ENCODE peak calls at places on chromosomes 1 and 21, in eight cellular contexts. S, X, K, Z, R, H, V and E are unnamed samples. For H3K4me1, the result is how much of the 10 kb centered on the place peaks cover.

GRCh38 chr1:209354840-209355165 is 228.7 kb upstream of the CAMK1G start:
- DNase-seq in S (no peak), Z (no peak), V (no peak), R (no peak), H (no peak), X (no peak), K (no peak), E (no peak)

GRCh38 chr1:204523605-204524215 is 7.5 kb downstream of the MDM4 start:
- DNase-seq in Z (no peak), S (no peak), H (no peak), R (no peak), V (no peak), K (no peak), X (no peak), E (no peak)

GRCh38 chr21:21247441-21247840 is 249.2 kb downstream of the NCAM2 start:
- DNase-seq in X (no peak), K (no peak), V (no peak), R (no peak), Z (no peak), H (no peak), S (peak), E (no peak)

GRCh38 chr1:1677718-1678580 is 14.6 kb downstream of the SLC35E2B start:
- DNase-seq in H (no peak), V (no peak), R (peak), S (no peak), Z (no peak), X (no peak), K (no peak), E (no peak)

GRCh38 chr1:110196917-110197782 is 13.0 kb upstream of the KCNC4 start:
- DNase-seq in R (peak), S (peak), Z (peak), X (no peak), V (peak), H (no peak), K (peak), E (no peak)

GRCh38 chr1:91226741-91227140 is 177.9 kb downstream of the HFM1 start:
- DNase-seq in Z (no peak), K (no peak), V (no peak), S (no peak), X (no peak), H (no peak), R (no peak), E (no peak)

GRCh38 chr1:58095183-58095582 is 451.3 kb downstream of the OMA1 start:
- DNase-seq in Z (no peak), H (no peak), R (no peak), K (no peak), V (no peak), S (no peak), X (no peak), E (no peak)

GRCh38 chr1:203046984-203047630 is 20.8 kb downstream of the PPFIA4 start:
- DNase-seq in Z (peak), H (no peak), R (no peak), S (peak), K (peak), V (no peak), X (no peak), E (no peak)

GRCh38 chr1:99247199-99247598 is 17.1 kb upstream of the PLPPR4 start:
- DNase-seq in Z (no peak), K (no peak), R (no peak), S (no peak), H (no peak), X (no peak), V (no peak), E (no peak)

GRCh38 chr1:162177126-162177525 is 107.6 kb downstream of the NOS1AP start:
- DNase-seq in H (no peak), X (no peak), R (no peak), K (no peak), S (no peak), Z (no peak), V (no peak), E (no peak)

GRCh38 chr1:81387446-81387845 is 413.3 kb upstream of the ADGRL2 start:
- DNase-seq in V (no peak), Z (no peak), S (no peak), H (no peak), R (no peak), K (no peak), X (no peak), E (no peak)

GRCh38 chr1:23424171-23424959 is at the start of gene TCEA3:
- DNase-seq in X (peak), R (no peak), V (peak), Z (peak), K (no peak), S (no peak), H (no peak), E (no peak)

GRCh38 chr21:29189358-29189757 is 58.9 kb downstream of the MAP3K7CL start:
- DNase-seq in X (no peak), K (no peak), S (peak), V (no peak), R (no peak), Z (no peak), H (no peak), E (no peak)

GRCh38 chr1:204841316-204841715 is 29.3 kb upstream of the NFASC start:
- DNase-seq in Z (no peak), S (no peak), R (no peak), V (no peak), K (no peak), X (no peak), H (no peak), E (no peak)

GRCh38 chr1:51423098-51423821 is 92.9 kb upstream of the TTC39A start:
- DNase-seq in V (no peak), H (no peak), K (no peak), Z (peak), S (peak), R (no peak), X (no peak), E (no peak)

GRCh38 chr1:7026188-7026587 is 240.9 kb downstream of the CAMTA1 start:
- DNase-seq in S (no peak), V (no peak), X (no peak), Z (no peak), R (no peak), K (no peak), H (no peak), E (no peak)

GRCh38 chr21:33937931-33938339 is 22.3 kb upstream of the ATP5PO start:
- DNase-seq in S (no peak), H (no peak), K (no peak), V (no peak), X (no peak), R (peak), Z (no peak), E (no peak)

GRCh38 chr1:53567458-53568250 is 108.5 kb downstream of the DMRTB1 start:
- DNase-seq in H (no peak), V (no peak), R (no peak), K (no peak), S (no peak), Z (no peak), X (no peak), E (no peak)

GRCh38 chr1:16093611-16094010 is 20.2 kb upstream of the FAM131C start:
- DNase-seq in V (no peak), X (no peak), H (no peak), S (no peak), R (no peak), K (no peak), Z (no peak), E (no peak)

GRCh38 chr1:23169727-23170335 is 1.2 kb upstream of the LUZP1 start:
- DNase-seq in S (peak), Z (peak), X (peak), R (peak), V (peak), K (no peak), H (peak), E (peak)

GRCh38 chr1:160046494-160047115 is 14.8 kb upstream of the PIGM start:
- DNase-seq in K (peak), R (no peak), V (peak), S (peak), X (peak), H (peak), Z (peak), E (peak)

GRCh38 chr21:33871171-33871570 is 44.4 kb downstream of the ATP5PO start:
- DNase-seq in S (peak), V (no peak), X (no peak), R (no peak), H (no peak), K (no peak), Z (no peak), E (no peak)

GRCh38 chr1:207885129-207886032 is 25.5 kb downstream of the CD34 start:
- DNase-seq in R (peak), X (peak), Z (peak), V (peak), H (peak), K (peak), S (peak), E (peak)

GRCh38 chr1:116359060-116359830 is 13.8 kb upstream of the ATP1A1 start:
- DNase-seq in V (no peak), H (no peak), K (no peak), S (no peak), Z (no peak), X (no peak), R (no peak), E (no peak)

GRCh38 chr1:22576617-22577016 is 13.3 kb downstream of the EPHA8 start:
- DNase-seq in R (no peak), K (no peak), X (no peak), Z (no peak), V (no peak), H (no peak), S (no peak), E (no peak)

GRCh38 chr1:240189386-240189989 is 97.8 kb downstream of the FMN2 start:
- DNase-seq in R (no peak), K (peak), H (no peak), V (peak), Z (peak), X (no peak), S (peak), E (no peak)

GRCh38 chr1:212858461-212859265 is 588 bp downstream of the FLVCR1 start:
- DNase-seq in H (no peak), S (peak), X (peak), V (peak), Z (peak), R (peak), K (peak), E (peak)

GRCh38 chr1:43984855-43985254 is 5.8 kb downstream of the B4GALT2 start:
- DNase-seq in K (no peak), R (no peak), X (no peak), Z (no peak), H (no peak), S (no peak), V (no peak), E (no peak)

GRCh38 chr21:25999935-26000582 is 170.5 kb downstream of the APP start:
- DNase-seq in V (no peak), K (no peak), X (no peak), Z (no peak), R (peak), H (no peak), S (no peak), E (no peak)

GRCh38 chr21:39088831-39089380 is 94.3 kb downstream of the PSMG1 start:
- DNase-seq in R (no peak), K (no peak), S (peak), Z (peak), H (no peak), X (peak), V (no peak), E (no peak)

GRCh38 chr1:148328884-148329283 is 154.2 kb downstream of the PPIAL4G start:
- DNase-seq in X (no peak), R (no peak), H (no peak), K (no peak), Z (no peak), V (no peak), S (no peak), E (no peak)

GRCh38 chr1:9719978-9720722 is 68.6 kb downstream of the PIK3CD start:
- DNase-seq in H (no peak), V (no peak), X (no peak), S (no peak), Z (no peak), R (no peak), K (no peak), E (no peak)

GRCh38 chr1:81800741-81801031 is at the start of gene ADGRL2:
- DNase-seq in K (no peak), V (no peak), Z (peak), X (no peak), R (no peak), H (no peak), S (no peak), E (no peak)

GRCh38 chr1:204319027-204319426 is 40.7 kb downstream of the PLEKHA6 start:
- DNase-seq in S (peak), X (no peak), V (no peak), K (no peak), R (no peak), H (no peak), Z (no peak), E (no peak)

GRCh38 chr1:101975371-101975770 is 21.4 kb downstream of the OLFM3 start:
- DNase-seq in V (no peak), X (no peak), Z (no peak), K (no peak), H (no peak), R (no peak), S (no peak), E (no peak)

GRCh38 chr1:184425449-184426277 is 38.8 kb downstream of the C1orf21 start:
- DNase-seq in K (no peak), H (no peak), X (no peak), Z (peak), R (no peak), V (no peak), S (no peak), E (no peak)

GRCh38 chr1:158289722-158290570 is at the start of gene CD1C:
- DNase-seq in S (no peak), K (no peak), R (no peak), H (no peak), Z (no peak), X (no peak), V (no peak), E (no peak)

GRCh38 chr1:43540653-43541071 is 10.0 kb downstream of the PTPRF start:
- DNase-seq in H (no peak), Z (no peak), R (no peak), K (no peak), S (no peak), X (no peak), V (no peak), E (no peak)

GRCh38 chr1:3430820-3431219 is 23.6 kb upstream of the ARHGEF16 start:
- DNase-seq in K (no peak), Z (no peak), S (no peak), X (no peak), H (no peak), V (no peak), R (no peak), E (no peak)

GRCh38 chr1:156100205-156100995 is 14.1 kb upstream of the LMNA start:
- DNase-seq in R (no peak), K (no peak), V (no peak), X (no peak), H (no peak), Z (no peak), S (no peak), E (no peak)
- H3K4me1 ChIP-seq in R (under half), K (half or more), V (under half), X (under half), H (half or more), Z (under half), S (under half), E (half or more)

GRCh38 chr1:229222081-229222480 is 48.8 kb upstream of the RAB4A start:
- DNase-seq in H (no peak), Z (no peak), K (no peak), R (no peak), S (no peak), X (no peak), V (no peak), E (no peak)

GRCh38 chr1:229220163-229220846 is 50.6 kb upstream of the RAB4A start:
- DNase-seq in K (no peak), R (no peak), S (no peak), V (no peak), H (no peak), Z (no peak), X (no peak), E (no peak)

GRCh38 chr1:229223498-229223897 is 47.4 kb upstream of the RAB4A start:
- DNase-seq in Z (peak), R (no peak), K (no peak), H (no peak), X (peak), S (no peak), V (peak), E (no peak)

GRCh38 chr1:229218612-229219025 is 52.3 kb upstream of the RAB4A start:
- DNase-seq in Z (no peak), K (no peak), V (no peak), R (no peak), S (no peak), H (no peak), X (no peak), E (no peak)

DNA sequence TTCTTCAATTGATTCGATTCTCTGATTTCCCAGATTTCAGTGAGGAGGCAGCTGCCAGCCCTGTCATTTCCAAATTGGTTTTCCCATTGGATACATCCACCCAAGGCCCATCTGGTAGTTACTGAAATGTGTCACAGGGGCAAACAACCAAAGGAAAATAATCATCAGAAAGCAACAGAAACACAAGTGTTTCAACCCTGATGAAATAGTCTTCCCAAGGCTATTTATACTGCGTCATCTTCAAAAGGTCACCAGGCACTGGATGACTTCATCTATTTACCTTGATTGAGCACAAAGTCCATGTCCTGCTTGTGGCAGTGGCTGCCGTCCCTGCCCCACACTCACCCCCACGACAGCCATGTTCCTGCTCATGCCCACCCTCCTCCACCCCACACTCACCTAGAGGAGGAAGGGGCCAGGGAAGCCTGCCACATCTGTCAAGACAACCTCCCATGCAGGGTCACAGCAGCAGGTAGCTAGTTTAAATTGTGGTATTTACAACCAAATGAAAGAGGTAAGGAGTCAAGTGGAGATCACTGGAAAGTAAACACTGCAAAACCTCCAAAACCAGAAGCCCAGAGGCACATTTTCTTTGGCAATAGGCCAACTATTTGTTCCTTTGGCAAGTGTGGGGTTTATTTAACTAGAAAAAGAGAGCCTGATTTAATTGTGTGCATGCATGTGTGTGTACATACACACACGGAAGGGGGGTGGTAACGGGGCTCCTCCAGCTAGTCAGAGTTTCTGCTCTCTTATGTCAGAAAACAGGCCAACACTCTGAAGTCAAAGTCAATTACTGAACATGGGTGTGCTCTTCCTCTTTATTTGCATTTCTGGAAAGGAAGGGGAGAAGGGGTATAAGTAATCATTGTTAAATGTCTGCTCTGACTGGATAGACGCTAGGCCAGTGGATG is 49.5 kb upstream of the RAB4A start:
- DNase-seq in K (peak), V (peak), H (no peak), X (no peak), S (peak), Z (peak), R (no peak), E (no peak)
- H3K27ac ChIP-seq in K (peak), V (peak), H (no peak), X (no peak), S (peak), Z (no peak), R (no peak), E (peak)

GRCh38 chr1:222579316-222579715 is 10.4 kb downstream of the TAF1A start:
- DNase-seq in Z (no peak), S (no peak), X (no peak), H (no peak), V (no peak), K (no peak), R (no peak), E (no peak)
- TF ChIP-seq POLR2A in Z (no peak), S (no peak), X (no peak), H (no peak), V (no peak), K (no peak), R (no peak), E (no peak)

GRCh38 chr1:201377611-201378092 is at the start of gene TNNT2:
- DNase-seq in H (no peak), K (no peak), V (no peak), Z (no peak), X (no peak), S (peak), R (no peak), E (no peak)
- H3K4me1 ChIP-seq in H (under half), K (under half), V (under half), Z (under half), X (under half), S (under half), R (under half), E (under half)

GRCh38 chr1:231139125-231139649 is 22.7 kb upstream of the TRIM67 start:
- DNase-seq in S (peak), R (no peak), Z (peak), V (peak), X (no peak), H (no peak), K (no peak), E (no peak)
- H3K27ac ChIP-seq in S (peak), R (no peak), Z (no peak), V (peak), X (peak), H (no peak), K (peak), E (no peak)